ENCODE peak calls at places on chromosome 11, in ten cellular contexts. J is effector memory CD4-positive, alpha-beta T cell; E is right cardiac atrium; K is naive thymus-derived CD4-positive, alpha-beta T cell; W is dorsolateral prefrontal cortex; D is Panc1; G is PC-9; L is hepatocyte; Q is upper lobe of right lung; O is astrocyte. X is an unnamed sample.

GRCh38 chr11:88384004-88384677 is 46.6 kb upstream of the CTSC start:
- DNase-seq in J (no peak), E (no peak), K (no peak), W (no peak), D (no peak), G (no peak), L (no peak), Q (no peak), O (peak; percentile 79), X (no peak)

GRCh38 chr11:99509863-99510262 is 489.1 kb downstream of the CNTN5 start:
- DNase-seq in J (no peak), E (no peak), K (no peak), W (no peak), D (no peak), G (no peak), L (no peak), Q (no peak), O (no peak), X (no peak)

GRCh38 chr11:18261721-18262120 is 4.3 kb upstream of the SAA1 start:
- DNase-seq in J (no peak), E (no peak), K (no peak), W (no peak), D (no peak), G (no peak), L (no peak), Q (no peak), O (no peak), X (no peak)

GRCh38 chr11:93642416-93642815 is 19.1 kb upstream of the CEP295 start:
- DNase-seq in J (no peak), E (no peak), K (no peak), W (no peak), D (no peak), G (no peak), L (no peak), Q (no peak), O (no peak), X (no peak)

GRCh38 chr11:35237860-35238715 is 99.1 kb downstream of the CD44 start:
- DNase-seq in J (peak; percentile 20), E (no peak), K (peak; percentile 69), W (no peak), D (no peak), G (no peak), L (peak; percentile 73), Q (no peak), O (no peak), X (no peak)

GRCh38 chr11:14969922-14970323 is 2.2 kb downstream of the CALCA start:
- DNase-seq in J (no peak), E (peak; percentile 65), K (peak; percentile 25), W (no peak), D (no peak), G (peak; percentile 5), L (peak; percentile 69), Q (peak; percentile 72), O (no peak), X (peak; percentile 13)

GRCh38 chr11:125069008-125069407 is 5.9 kb downstream of the SLC37A2 start:
- DNase-seq in J (no peak), E (no peak), K (no peak), W (no peak), D (no peak), G (no peak), L (no peak), Q (no peak), O (peak; percentile 29), X (no peak)

GRCh38 chr11:96061730-96062524 is 138.0 kb upstream of the MTMR2 start:
- DNase-seq in J (no peak), E (no peak), K (peak; percentile 52), W (no peak), D (no peak), G (no peak), L (peak; percentile 51), Q (no peak), O (peak; percentile 67), X (no peak)

GRCh38 chr11:15507592-15507991 is 392.9 kb downstream of the INSC start:
- DNase-seq in J (no peak), E (no peak), K (no peak), W (no peak), D (no peak), G (peak; percentile 2), L (peak; percentile 80), Q (no peak), O (peak; percentile 56), X (peak; percentile 2)

GRCh38 chr11:106585061-106585460 is 433.2 kb downstream of the GUCY1A2 start:
- DNase-seq in J (no peak), E (no peak), K (no peak), W (no peak), D (no peak), G (no peak), L (peak; percentile 28), Q (no peak), O (peak; percentile 8), X (peak; percentile 5)

GRCh38 chr11:115612331-115612730 is 108.1 kb upstream of the CADM1 start:
- DNase-seq in J (no peak), E (no peak), K (no peak), W (no peak), D (no peak), G (no peak), L (no peak), Q (no peak), O (peak; percentile 74), X (no peak)

GRCh38 chr11:96141649-96142048 is 201.3 kb downstream of the MAML2 start:
- DNase-seq in J (no peak), E (no peak), K (no peak), W (no peak), D (no peak), G (no peak), L (no peak), Q (no peak), O (no peak), X (no peak)

GRCh38 chr11:10908215-10908990 is 50.5 kb upstream of the ZBED5 start:
- DNase-seq in J (no peak), E (no peak), K (no peak), W (no peak), D (no peak), G (peak; percentile 40), L (peak; percentile 40), Q (no peak), O (peak; percentile 98), X (peak; percentile 74)

GRCh38 chr11:1546077-1546535 is 26.0 kb downstream of the DUSP8 start:
- DNase-seq in J (no peak), E (peak; percentile 56), K (no peak), W (no peak), D (no peak), G (peak; percentile 43), L (peak; percentile 79), Q (no peak), O (no peak), X (no peak)

GRCh38 chr11:1546536-1547466 is 25.3 kb downstream of the DUSP8 start:
- DNase-seq in J (no peak), E (peak; percentile 78), K (peak; percentile 53), W (peak; percentile 80), D (no peak), G (peak; percentile 71), L (peak; percentile 86), Q (peak; percentile 83), O (no peak), X (peak; percentile 50)

GRCh38 chr11:1543606-1544263 is 28.3 kb downstream of the DUSP8 start:
- DNase-seq in J (no peak), E (peak; percentile 46), K (no peak), W (no peak), D (no peak), G (no peak), L (no peak), Q (no peak), O (no peak), X (no peak)

GRCh38 chr11:1545432-1545831 is 26.6 kb downstream of the DUSP8 start:
- DNase-seq in J (no peak), E (no peak), K (no peak), W (no peak), D (no peak), G (no peak), L (no peak), Q (no peak), O (no peak), X (no peak)

GRCh38 chr11:1544536-1544935 is 27.5 kb downstream of the DUSP8 start:
- DNase-seq in J (no peak), E (peak; percentile 9), K (no peak), W (no peak), D (no peak), G (no peak), L (no peak), Q (no peak), O (no peak), X (no peak)
- H3K27me3 ChIP-seq in J (peaks cover 32% of the 10 kb centered on the region), E (no peaks in the 10 kb centered on the region), K (no peaks in the 10 kb centered on the region), W (peaks cover 8% of the 10 kb centered on the region), D (peaks cover 2% of the 10 kb centered on the region), G (peaks cover 12% of the 10 kb centered on the region), L (peaks cover 32% of the 10 kb centered on the region), Q (peaks cover 25% of the 10 kb centered on the region), O (peaks cover 29% of the 10 kb centered on the region), X (peaks cover 7% of the 10 kb centered on the region)

DNA sequence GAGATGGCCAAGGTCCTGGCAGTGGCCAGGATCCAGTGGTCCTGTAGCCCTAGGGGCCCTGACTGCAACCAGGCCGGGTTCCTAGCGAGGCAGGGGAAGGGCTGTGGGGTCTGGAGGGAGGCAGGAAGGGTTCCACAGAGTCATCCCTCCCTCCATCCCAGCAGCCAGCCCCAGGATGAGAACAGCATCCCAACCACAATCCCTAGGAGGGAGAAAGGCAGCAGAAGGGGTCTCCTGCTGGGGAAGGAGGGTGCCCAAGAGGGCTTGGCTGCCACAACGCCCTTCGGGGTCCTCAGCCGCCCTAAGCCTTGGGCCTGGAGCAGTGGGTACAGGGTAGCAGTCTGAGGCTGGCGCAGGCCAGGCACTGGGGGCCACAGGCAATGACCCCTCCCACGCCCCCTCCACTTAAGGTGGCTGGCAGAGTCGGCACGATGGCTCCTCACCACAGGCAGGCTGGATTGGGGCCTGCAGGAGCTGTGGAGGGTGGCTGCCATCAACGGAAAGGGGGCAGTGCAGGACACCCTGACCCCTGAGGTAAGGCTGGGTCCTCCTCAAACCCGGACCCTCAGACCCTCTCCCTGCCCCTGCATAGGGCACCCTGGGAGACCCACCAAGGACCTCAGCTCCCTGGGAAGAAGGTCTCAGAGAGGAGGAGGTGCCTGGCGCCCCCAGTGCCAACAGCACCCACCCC is 7.2 kb downstream of the SLC22A12 start:
- DNase-seq in J (no peak), E (peak; percentile 35), K (no peak), W (no peak), D (no peak), G (no peak), L (no peak), Q (peak; percentile 50), O (no peak), X (no peak)
- H3K4me3 ChIP-seq in J (no peak overlapping the region), E (no peak overlapping the region), K (no peak overlapping the region), W (no peak overlapping the region), D (no peak overlapping the region), G (no peak overlapping the region), L (no peak overlapping the region), Q (no peak overlapping the region), O (no peak overlapping the region), X (no peak overlapping the region)

DNA sequence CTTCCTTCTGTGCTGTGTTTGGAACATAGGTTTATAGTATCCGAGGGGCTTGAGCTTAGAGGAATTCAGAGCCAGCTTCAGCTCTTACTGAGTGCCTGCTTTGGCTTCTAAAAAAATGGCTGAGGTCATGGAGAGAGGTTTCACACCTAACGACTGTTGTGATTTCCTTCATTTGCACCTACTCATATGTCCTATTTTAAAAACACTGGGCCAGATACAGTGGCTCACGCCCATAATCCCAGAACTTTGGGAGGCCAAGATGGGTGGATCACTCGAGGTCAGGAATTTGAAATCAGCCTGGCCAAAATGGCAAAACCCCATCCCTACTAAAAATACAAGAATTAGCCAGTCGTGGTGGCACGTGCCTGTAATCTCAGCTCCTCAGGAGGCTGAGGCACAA is 38.3 kb upstream of the SYT13 start:
- DNase-seq in J (no peak), E (no peak), K (no peak), W (no peak), D (no peak), G (no peak), L (no peak), Q (no peak), O (no peak), X (no peak)
- H3K27me3 ChIP-seq in J (peaks cover 3% of the 10 kb centered on the region), E (no peaks in the 10 kb centered on the region), K (no peaks in the 10 kb centered on the region), W (no peaks in the 10 kb centered on the region), D (peaks cover 22% of the 10 kb centered on the region), G (peaks cover 72% of the 10 kb centered on the region), L (no peaks in the 10 kb centered on the region), Q (no peaks in the 10 kb centered on the region), O (peaks cover 10% of the 10 kb centered on the region), X (peaks cover 8% of the 10 kb centered on the region)

GRCh38 chr11:6610591-6610990 is 1.4 kb downstream of the TAF10 start:
- DNase-seq in J (no peak), E (no peak), K (no peak), W (no peak), D (no peak), G (no peak), L (no peak), Q (no peak), O (no peak), X (no peak)
- H3K4me3 ChIP-seq in J (no peak overlapping the region), E (no peak overlapping the region), K (no peak overlapping the region), W (no peak overlapping the region), D (peak overlapping the region; percentile 94), G (no peak overlapping the region), L (no peak overlapping the region), Q (no peak overlapping the region), O (no peak overlapping the region), X (no peak overlapping the region)

X was measured in MG63.